ENCODE peak calls at places on chromosomes 12 and 14, in five cellular contexts. One of them, this sample, is unnamed.

GRCh38 chr14:90620540-90621204 is 195.6 kb downstream of the TTC7B start:
- DNase-seq in H9: no peak
- DNase-seq in H1: no peak
- DNase-seq in trophoblast cell: no peak
- DNase-seq in neuronal stem cell: no peak
- DNase-seq in this sample: no peak

GRCh38 chr12:49548822-49549648 is 10.2 kb downstream of the KCNH3 start:
- DNase-seq in neuronal stem cell: peak; percentile 41
- DNase-seq in trophoblast cell: peak; percentile 40
- DNase-seq in H1: peak; percentile 73
- DNase-seq in H9: peak; percentile 69
- DNase-seq in this sample: peak; percentile 32

GRCh38 chr14:75141967-75142366 is 15.1 kb upstream of the NEK9 start:
- DNase-seq in H9: no peak
- DNase-seq in trophoblast cell: peak; percentile 47
- DNase-seq in H1: no peak
- DNase-seq in neuronal stem cell: no peak
- DNase-seq in this sample: peak; percentile 65

GRCh38 chr12:41108032-41108431 is 80.1 kb upstream of the PDZRN4 start:
- DNase-seq in H9: no peak
- DNase-seq in trophoblast cell: no peak
- DNase-seq in neuronal stem cell: no peak
- DNase-seq in H1: no peak
- DNase-seq in this sample: no peak

GRCh38 chr14:66403183-66403582 is 83.0 kb upstream of the CCDC196 start:
- DNase-seq in H1: no peak
- DNase-seq in trophoblast cell: peak; percentile 47
- DNase-seq in H9: no peak
- DNase-seq in neuronal stem cell: no peak
- DNase-seq in this sample: peak; percentile 17

GRCh38 chr14:32078030-32078793 is 1.1 kb downstream of the ARHGAP5 start:
- DNase-seq in H9: no peak
- DNase-seq in H1: no peak
- DNase-seq in neuronal stem cell: no peak
- DNase-seq in trophoblast cell: no peak
- DNase-seq in this sample: peak; percentile 63

GRCh38 chr14:52021971-52022600 is 32.7 kb downstream of the RTRAF start:
- DNase-seq in neuronal stem cell: no peak
- DNase-seq in H1: no peak
- DNase-seq in trophoblast cell: no peak
- DNase-seq in H9: no peak
- DNase-seq in this sample: peak; percentile 54

GRCh38 chr12:12008931-12009611 is 61.7 kb upstream of the BCL2L14 start:
- DNase-seq in neuronal stem cell: peak; percentile 76
- DNase-seq in trophoblast cell: peak; percentile 48
- DNase-seq in H1: peak; percentile 64
- DNase-seq in H9: peak; percentile 93
- DNase-seq in this sample: peak; percentile 77

GRCh38 chr12:105573574-105573973 is 243.1 kb downstream of the C12orf75 start:
- DNase-seq in H9: no peak
- DNase-seq in trophoblast cell: no peak
- DNase-seq in H1: no peak
- DNase-seq in neuronal stem cell: no peak
- DNase-seq in this sample: no peak

GRCh38 chr12:116222358-116222757 is 55.1 kb downstream of the MED13L start:
- DNase-seq in H1: no peak
- DNase-seq in neuronal stem cell: no peak
- DNase-seq in trophoblast cell: peak; percentile 98
- DNase-seq in H9: no peak
- DNase-seq in this sample: peak; percentile 85

GRCh38 chr12:124040737-124041136 is 67.7 kb downstream of the ZNF664 start:
- DNase-seq in neuronal stem cell: no peak
- DNase-seq in H9: no peak
- DNase-seq in H1: no peak
- DNase-seq in trophoblast cell: no peak
- DNase-seq in this sample: no peak

GRCh38 chr12:113896194-113896593 is 69.9 kb downstream of the RBM19 start:
- DNase-seq in H1: peak; percentile 67
- DNase-seq in H9: peak; percentile 95
- DNase-seq in neuronal stem cell: no peak
- DNase-seq in trophoblast cell: peak; percentile 59
- DNase-seq in this sample: no peak

GRCh38 chr14:43503508-43503907 is 1003.6 kb downstream of the FSCB start:
- DNase-seq in H1: no peak
- DNase-seq in neuronal stem cell: no peak
- DNase-seq in trophoblast cell: no peak
- DNase-seq in H9: no peak
- DNase-seq in this sample: peak; percentile 7

GRCh38 chr14:73237219-73237785 is at the start of gene PAPLN:
- DNase-seq in H1: peak; percentile 77
- DNase-seq in H9: no peak
- DNase-seq in trophoblast cell: peak; percentile 34
- DNase-seq in neuronal stem cell: no peak
- DNase-seq in this sample: no peak

GRCh38 chr12:105206686-105207374 is 29.1 kb downstream of the APPL2 start:
- DNase-seq in neuronal stem cell: no peak
- DNase-seq in trophoblast cell: no peak
- DNase-seq in H1: no peak
- DNase-seq in H9: no peak
- DNase-seq in this sample: no peak

GRCh38 chr12:28017873-28018255 is 45.3 kb upstream of the PTHLH start:
- DNase-seq in H9: no peak
- DNase-seq in neuronal stem cell: no peak
- DNase-seq in trophoblast cell: no peak
- DNase-seq in H1: no peak
- DNase-seq in this sample: no peak

GRCh38 chr12:28024231-28024995 is 51.9 kb upstream of the PTHLH start:
- DNase-seq in trophoblast cell: peak; percentile 93
- DNase-seq in H1: no peak
- DNase-seq in neuronal stem cell: no peak
- DNase-seq in H9: no peak
- DNase-seq in this sample: peak; percentile 86

GRCh38 chr12:28023156-28023887 is 50.8 kb upstream of the PTHLH start:
- DNase-seq in trophoblast cell: peak; percentile 80
- DNase-seq in H1: no peak
- DNase-seq in neuronal stem cell: no peak
- DNase-seq in H9: no peak
- DNase-seq in this sample: peak; percentile 85

GRCh38 chr12:28025821-28026505 is 53.4 kb upstream of the PTHLH start:
- DNase-seq in H1: no peak
- DNase-seq in H9: no peak
- DNase-seq in trophoblast cell: peak; percentile 85
- DNase-seq in neuronal stem cell: no peak
- DNase-seq in this sample: no peak

GRCh38 chr12:28021704-28022103 is 49.2 kb upstream of the PTHLH start:
- DNase-seq in neuronal stem cell: no peak
- DNase-seq in trophoblast cell: no peak
- DNase-seq in H1: no peak
- DNase-seq in H9: no peak
- DNase-seq in this sample: no peak
- H3K9ac ChIP-seq in neuronal stem cell: no peak overlapping the region
- H3K9ac ChIP-seq in trophoblast cell: no peak overlapping the region
- H3K9ac ChIP-seq in H1: no peak overlapping the region
- H3K9ac ChIP-seq in H9: no peak overlapping the region
- H3K9ac ChIP-seq in this sample: no peak overlapping the region

DNA sequence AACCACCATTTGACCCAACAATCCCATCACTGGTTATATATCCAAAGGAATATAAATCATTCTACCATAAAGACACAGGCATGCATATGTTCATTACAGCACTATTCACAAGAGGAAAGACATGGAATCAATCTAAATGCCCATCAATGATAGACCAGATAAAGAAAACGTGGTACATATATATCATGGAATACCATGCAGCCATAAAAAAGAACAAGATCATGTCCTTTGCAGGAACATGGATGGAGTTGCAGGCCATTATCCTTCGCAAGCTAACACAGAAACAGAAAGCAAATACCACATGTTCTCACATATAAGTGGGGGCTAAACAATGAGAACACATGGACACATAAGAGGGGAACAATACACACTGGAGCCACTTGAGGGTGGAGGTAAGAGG is 15.7 kb downstream of the CAPRIN2 start:
- DNase-seq in neuronal stem cell: no peak
- DNase-seq in H1: no peak
- DNase-seq in trophoblast cell: no peak
- DNase-seq in H9: no peak
- DNase-seq in this sample: no peak
- H2BK12ac ChIP-seq in neuronal stem cell: no peak overlapping the region
- H2BK12ac ChIP-seq in H1: no peak overlapping the region
- H2BK12ac ChIP-seq in trophoblast cell: no peak overlapping the region
- H2BK12ac ChIP-seq in H9: no peak overlapping the region
- H2BK12ac ChIP-seq in this sample: no peak overlapping the region

DNA sequence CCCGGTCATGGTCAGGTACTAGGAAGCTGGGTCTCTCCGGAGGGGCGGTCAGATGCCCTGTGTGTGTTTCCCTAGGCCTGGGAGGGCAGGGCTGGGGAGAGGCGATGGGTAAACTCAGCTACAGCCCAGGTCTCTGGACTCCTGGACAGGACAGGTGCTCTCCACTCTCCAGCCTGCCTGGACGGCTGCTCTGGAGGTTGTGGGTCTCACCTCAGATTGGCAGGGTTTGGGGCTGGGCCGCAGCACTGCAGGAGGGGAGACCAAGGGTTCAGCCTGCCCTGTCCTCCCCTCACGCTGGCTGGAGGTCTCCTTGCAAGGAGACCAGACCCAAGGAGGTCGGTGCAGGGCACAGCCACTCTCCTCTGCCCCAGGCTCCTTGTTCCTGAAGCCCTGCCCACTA is 7.8 kb downstream of the KRT80 start:
- DNase-seq in trophoblast cell: no peak
- DNase-seq in H9: no peak
- DNase-seq in neuronal stem cell: no peak
- DNase-seq in H1: no peak
- DNase-seq in this sample: no peak
- H3K27ac ChIP-seq in trophoblast cell: peak overlapping the region; percentile 52
- H3K27ac ChIP-seq in H9: no peak overlapping the region
- H3K27ac ChIP-seq in neuronal stem cell: no peak overlapping the region
- H3K27ac ChIP-seq in H1: no peak overlapping the region
- H3K27ac ChIP-seq in this sample: peak overlapping the region; percentile 82

DNA sequence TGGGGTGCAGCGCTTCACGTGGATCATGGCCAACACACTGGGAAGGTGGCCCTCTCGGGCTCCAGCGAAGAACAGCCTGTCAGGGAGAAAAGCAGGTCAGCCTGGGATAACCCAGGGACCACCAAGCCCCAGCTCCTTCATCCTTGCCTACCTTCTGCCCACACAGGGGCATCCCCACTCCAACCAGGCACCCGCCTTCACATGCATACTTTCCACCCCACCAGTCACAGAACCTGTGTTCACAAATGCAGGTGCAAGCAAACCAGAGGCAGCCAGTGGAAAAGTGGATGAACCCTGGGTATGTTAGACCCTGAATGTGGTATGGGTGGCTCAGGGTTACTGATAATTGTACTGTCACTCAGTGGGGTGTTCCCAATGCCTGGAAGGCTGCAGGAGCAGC is 12.4 kb upstream of the CEBPE start:
- DNase-seq in neuronal stem cell: no peak
- DNase-seq in trophoblast cell: no peak
- DNase-seq in H9: no peak
- DNase-seq in H1: no peak
- DNase-seq in this sample: no peak
- H3K9ac ChIP-seq in neuronal stem cell: no peak overlapping the region
- H3K9ac ChIP-seq in trophoblast cell: no peak overlapping the region
- H3K9ac ChIP-seq in H9: no peak overlapping the region
- H3K9ac ChIP-seq in H1: no peak overlapping the region
- H3K9ac ChIP-seq in this sample: no peak overlapping the region

GRCh38 chr12:53937099-53937498 is 1.5 kb upstream of the HOXC13 start:
- DNase-seq in neuronal stem cell: no peak
- DNase-seq in H1: peak; percentile 41
- DNase-seq in trophoblast cell: no peak
- DNase-seq in H9: no peak
- DNase-seq in this sample: no peak
- H2BK12ac ChIP-seq in neuronal stem cell: no peak overlapping the region
- H2BK12ac ChIP-seq in H1: peak overlapping the region; percentile 60
- H2BK12ac ChIP-seq in trophoblast cell: no peak overlapping the region
- H2BK12ac ChIP-seq in H9: no peak overlapping the region
- H2BK12ac ChIP-seq in this sample: no peak overlapping the region

GRCh38 chr14:60974070-60974469 is 6.8 kb downstream of the TRMT5 start:
- DNase-seq in neuronal stem cell: no peak
- DNase-seq in H1: no peak
- DNase-seq in H9: no peak
- DNase-seq in trophoblast cell: no peak
- DNase-seq in this sample: no peak
- H3K27ac ChIP-seq in neuronal stem cell: no peak overlapping the region
- H3K27ac ChIP-seq in H1: no peak overlapping the region
- H3K27ac ChIP-seq in H9: no peak overlapping the region
- H3K27ac ChIP-seq in trophoblast cell: no peak overlapping the region
- H3K27ac ChIP-seq in this sample: no peak overlapping the region